ENCODE peak calls at places on chromosomes 13 and 19, in five cellular contexts. W is vagina, F is cardiac muscle cell, U is endodermal cell, J is NB4. X is an unnamed sample.

GRCh38 chr13:110010433-110011135 is 224.2 kb upstream of the IRS2 start:
- DNase-seq in W (no peak), F (peak; percentile 29), U (no peak), J (no peak), X (no peak)

GRCh38 chr13:53143757-53144320 is 115.2 kb downstream of the OLFM4 start:
- DNase-seq in W (no peak), F (no peak), U (no peak), J (no peak), X (no peak)

GRCh38 chr13:51154029-51154555 is 43.0 kb upstream of the C13orf42 start:
- DNase-seq in W (no peak), F (peak; percentile 80), U (peak; percentile 28), J (peak; percentile 61), X (no peak)

GRCh38 chr13:23505007-23505406 is 65.2 kb upstream of the TNFRSF19 start:
- DNase-seq in W (no peak), F (peak; percentile 25), U (no peak), J (no peak), X (no peak)

GRCh38 chr19:45247136-45247535 is 1.9 kb upstream of the EXOC3L2 start:
- DNase-seq in W (no peak), F (no peak), U (no peak), J (no peak), X (no peak)

GRCh38 chr13:49443327-49443688 is 556 bp downstream of the CAB39L start:
- DNase-seq in W (no peak), F (peak; percentile 52), U (no peak), J (peak; percentile 61), X (no peak)

GRCh38 chr13:112971288-112971643 is 2.3 kb downstream of the MCF2L start:
- DNase-seq in W (no peak), F (no peak), U (no peak), J (no peak), X (no peak)

GRCh38 chr13:35953537-35954206 is 177.5 kb downstream of the DCLK1 start:
- DNase-seq in W (peak; percentile 96), F (peak; percentile 95), U (peak; percentile 88), J (peak; percentile 53), X (peak; percentile 65)

GRCh38 chr19:35882074-35882832 is 13.9 kb downstream of the APLP1 start:
- DNase-seq in W (no peak), F (peak; percentile 84), U (no peak), J (peak; percentile 67), X (no peak)

GRCh38 chr13:25215253-25215575 is 43.1 kb upstream of the AMER2 start:
- DNase-seq in W (no peak), F (no peak), U (no peak), J (no peak), X (no peak)

GRCh38 chr13:22936228-22936627 is 244.6 kb upstream of the SGCG start:
- DNase-seq in W (no peak), F (no peak), U (no peak), J (no peak), X (no peak)

GRCh38 chr13:94192576-94192975 is 286.9 kb downstream of the DCT start:
- DNase-seq in W (no peak), F (peak; percentile 42), U (peak; percentile 86), J (peak; percentile 50), X (no peak)

GRCh38 chr13:110705356-110705825 is 525 bp downstream of the CARS2 start:
- DNase-seq in W (no peak), F (no peak), U (no peak), J (no peak), X (no peak)

GRCh38 chr13:20349564-20350379 is 117.7 kb upstream of the GJB6 start:
- DNase-seq in W (no peak), F (no peak), U (peak; percentile 35), J (no peak), X (peak; percentile 27)

GRCh38 chr13:46962286-46962941 is 65.6 kb upstream of the HTR2A start:
- DNase-seq in W (no peak), F (peak; percentile 6), U (no peak), J (peak; percentile 34), X (no peak)

GRCh38 chr19:56765107-56765506 is 75.4 kb downstream of the PEG3 start:
- DNase-seq in W (no peak), F (peak; percentile 25), U (no peak), J (no peak), X (no peak)

GRCh38 chr13:47144782-47145181 is 247.9 kb upstream of the HTR2A start:
- DNase-seq in W (no peak), F (no peak), U (no peak), J (no peak), X (no peak)

GRCh38 chr19:46056536-46056935 is 15.7 kb upstream of the IGFL4 start:
- DNase-seq in W (no peak), F (no peak), U (no peak), J (no peak), X (no peak)

GRCh38 chr19:45638930-45639729 is at the start of gene EML2:
- DNase-seq in W (no peak), F (peak; percentile 40), U (peak; percentile 95), J (peak; percentile 47), X (no peak)

GRCh38 chr19:47124937-47125668 is 5.5 kb upstream of the SAE1 start:
- DNase-seq in W (no peak), F (peak; percentile 82), U (peak; percentile 76), J (peak; percentile 90), X (no peak)

GRCh38 chr19:17202249-17202648 is 12.9 kb upstream of the USE1 start:
- DNase-seq in W (no peak), F (no peak), U (peak; percentile 67), J (no peak), X (no peak)

GRCh38 chr13:48316826-48317510 is 13.4 kb downstream of the RB1 start:
- DNase-seq in W (no peak), F (no peak), U (no peak), J (no peak), X (no peak)

GRCh38 chr13:50107205-50107604 is 92.0 kb downstream of the KCNRG start:
- DNase-seq in W (no peak), F (no peak), U (no peak), J (no peak), X (no peak)

GRCh38 chr13:21043898-21044297 is 17.5 kb downstream of the LATS2 start:
- DNase-seq in W (peak; percentile 72), F (peak; percentile 92), U (no peak), J (no peak), X (no peak)

GRCh38 chr13:29369060-29369743 is 226.3 kb downstream of the SLC7A1 start:
- DNase-seq in W (no peak), F (peak; percentile 54), U (peak; percentile 69), J (peak; percentile 85), X (no peak)

GRCh38 chr19:41871573-41872383 is 5.3 kb upstream of the CD79A start:
- DNase-seq in W (no peak), F (peak; percentile 12), U (peak; percentile 74), J (peak; percentile 95), X (no peak)

GRCh38 chr19:6253886-6254285 is 25.9 kb downstream of the MLLT1 start:
- DNase-seq in W (no peak), F (no peak), U (no peak), J (no peak), X (no peak)

DNA sequence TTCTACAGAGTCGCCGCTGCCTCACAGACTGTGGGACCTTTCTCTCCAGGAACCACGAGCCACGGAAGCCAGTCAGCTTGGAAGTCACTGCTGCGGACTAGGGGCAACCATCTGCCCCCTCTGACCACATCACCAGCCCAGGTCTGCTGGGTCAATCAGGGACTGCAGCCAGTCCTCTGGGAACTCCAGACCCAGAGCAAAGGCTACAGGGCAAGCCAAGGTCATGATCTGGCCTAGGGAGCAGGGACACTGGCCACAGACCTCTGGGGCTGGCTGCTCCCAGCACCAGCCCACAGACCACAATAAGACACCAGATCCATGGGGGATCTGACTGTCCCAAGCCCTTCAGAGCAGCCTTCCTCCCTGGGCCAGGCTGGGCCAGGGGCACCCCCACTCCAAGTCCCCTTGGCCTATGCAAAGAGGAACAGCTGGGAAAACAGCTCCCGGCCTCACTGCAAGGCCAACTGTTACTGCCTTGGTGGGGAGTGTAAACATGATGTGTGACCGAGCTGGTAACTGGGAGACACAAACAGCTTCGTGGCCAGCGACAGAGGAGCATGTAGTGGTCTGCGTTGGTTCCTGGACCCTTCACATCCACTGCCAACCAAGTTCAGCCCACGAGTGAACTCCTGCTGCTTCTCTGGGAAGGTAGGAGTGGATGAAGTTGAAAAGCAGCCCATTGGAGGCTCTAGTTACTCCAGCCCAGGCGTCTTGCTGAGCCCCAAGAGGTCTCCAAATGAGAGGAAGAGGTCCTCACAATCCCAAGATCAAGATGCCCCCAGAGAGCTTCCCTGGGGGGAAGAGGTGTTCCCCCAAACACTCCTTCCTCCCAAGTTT is 1.5 kb downstream of the AKT2 start:
- DNase-seq in W (no peak), F (no peak), U (no peak), J (no peak), X (no peak)
- H3K4me3 ChIP-seq in W (peak overlapping the region; percentile 85), F (peak overlapping the region; percentile 56), U (peak overlapping the region; percentile 95), J (peak overlapping the region; percentile 83), X (peak overlapping the region; percentile 75)

GRCh38 chr19:48551437-48552302 is at the start of gene SULT2B1:
- DNase-seq in W (no peak), F (no peak), U (no peak), J (peak; percentile 43), X (no peak)

GRCh38 chr19:48552406-48553322 is 692 bp downstream of the SULT2B1 start:
- DNase-seq in W (no peak), F (no peak), U (no peak), J (peak; percentile 52), X (no peak)

GRCh38 chr19:48554385-48555091 is 2.6 kb downstream of the SULT2B1 start:
- DNase-seq in W (no peak), F (peak; percentile 36), U (peak; percentile 93), J (peak; percentile 78), X (no peak)

GRCh38 chr19:48556163-48556562 is 4.2 kb downstream of the SULT2B1 start:
- DNase-seq in W (no peak), F (peak; percentile 60), U (peak; percentile 84), J (no peak), X (no peak)

DNA sequence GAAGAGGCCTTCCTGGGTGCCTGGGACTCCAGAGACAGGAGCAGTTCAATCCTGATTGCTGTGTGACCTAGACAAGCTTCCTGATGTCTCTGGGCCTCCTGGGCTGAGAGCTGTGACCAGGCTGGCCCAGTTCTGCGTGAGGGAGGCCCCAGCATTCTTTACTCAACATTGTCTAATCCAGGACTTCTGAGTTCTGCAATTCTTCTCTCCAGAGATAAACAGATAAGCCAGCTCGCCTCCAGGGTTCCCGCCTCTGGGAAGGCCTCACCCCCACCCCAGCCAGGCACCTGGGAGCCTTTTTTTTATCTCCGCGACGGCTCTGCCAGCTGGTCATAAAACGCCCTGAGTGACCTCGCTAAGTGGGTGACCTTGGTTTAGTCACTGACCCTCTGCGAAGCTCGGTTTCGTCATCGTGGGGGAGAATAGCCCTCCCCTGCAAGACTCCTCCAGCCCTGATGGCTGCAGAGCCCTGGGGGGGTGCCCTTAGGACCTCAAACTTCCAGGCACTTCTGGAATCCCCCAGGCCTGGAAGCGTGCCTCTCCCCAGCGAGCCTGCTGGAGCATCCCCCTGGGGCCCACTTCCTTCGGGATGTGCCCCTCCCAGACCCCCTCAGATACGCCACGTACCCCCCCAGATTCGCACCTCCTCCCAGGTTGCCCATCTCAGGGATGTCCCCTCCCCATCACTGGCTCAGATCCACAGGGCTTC is 1.9 kb downstream of the SULT2B1 start:
- DNase-seq in W (no peak), F (peak; percentile 72), U (peak; percentile 84), J (peak; percentile 90), X (no peak)
- H3K4me3 ChIP-seq in W (peak overlapping the region; percentile 42), F (no peak overlapping the region), U (no peak overlapping the region), J (no peak overlapping the region), X (no peak overlapping the region)

GRCh38 chr13:97977982-97978381 is 24.5 kb downstream of the IPO5 start:
- DNase-seq in W (no peak), F (no peak), U (no peak), J (no peak), X (no peak)
- H3K4me3 ChIP-seq in W (peak overlapping the region; percentile 93), F (peak overlapping the region; percentile 96), U (peak overlapping the region; percentile 93), J (peak overlapping the region; percentile 99), X (peak overlapping the region; percentile 80)

GRCh38 chr19:58439576-58440554 is at the start of gene ZNF132:
- DNase-seq in W (peak; percentile 100), F (peak; percentile 100), U (peak; percentile 67), J (no peak), X (peak; percentile 98)

GRCh38 chr19:58440556-58440955 is 603 bp upstream of the ZNF132 start:
- DNase-seq in W (no peak), F (no peak), U (no peak), J (no peak), X (no peak)
- H3K4me3 ChIP-seq in W (peak overlapping the region; percentile 68), F (no peak overlapping the region), U (peak overlapping the region; percentile 88), J (no peak overlapping the region), X (peak overlapping the region; percentile 95)